ENCODE peak calls at places on chromosome 21, in seven cellular contexts. E, D, Y, I, F, C and H are unnamed samples.

GRCh38 chr21:42777757-42778344 is 101.5 kb downstream of the WDR4 start:
- DNase-seq in E (no peak), D (no peak), Y (peak), I (no peak), F (no peak), C (no peak), H (peak)

GRCh38 chr21:46416551-46416950 is 42.1 kb upstream of the DIP2A start:
- DNase-seq in E (no peak), D (no peak), Y (no peak), I (no peak), F (no peak), C (no peak), H (no peak)

GRCh38 chr21:18289876-18290275 is 45.2 kb downstream of the CHODL start:
- DNase-seq in E (no peak), D (no peak), Y (no peak), I (no peak), F (no peak), C (no peak), H (no peak)

GRCh38 chr21:29084372-29084771 is 10.9 kb upstream of the CCT8 start:
- DNase-seq in E (no peak), D (no peak), Y (no peak), I (no peak), F (no peak), C (no peak), H (no peak)

GRCh38 chr21:34670962-34671348 is 2.2 kb downstream of the CLIC6 start:
- DNase-seq in E (no peak), D (no peak), Y (no peak), I (no peak), F (no peak), C (no peak), H (peak)

GRCh38 chr21:29221259-29221744 is 77.4 kb upstream of the BACH1 start:
- DNase-seq in E (no peak), D (no peak), Y (no peak), I (no peak), F (peak), C (no peak), H (no peak)

GRCh38 chr21:36097427-36098230 is 27.8 kb downstream of the CBR1 start:
- DNase-seq in E (no peak), D (no peak), Y (no peak), I (no peak), F (peak), C (no peak), H (peak)

GRCh38 chr21:18493420-18493819 is 89.8 kb upstream of the TMPRSS15 start:
- DNase-seq in E (no peak), D (no peak), Y (no peak), I (no peak), F (peak), C (no peak), H (no peak)

GRCh38 chr21:24118738-24119470 is 1488.4 kb downstream of the MRPL39 start:
- DNase-seq in E (no peak), D (no peak), Y (no peak), I (no peak), F (peak), C (no peak), H (no peak)

GRCh38 chr21:28770867-28771661 is 221.6 kb downstream of the LTN1 start:
- DNase-seq in E (no peak), D (no peak), Y (no peak), I (peak), F (no peak), C (no peak), H (no peak)

GRCh38 chr21:46340998-46341397 is 17.0 kb downstream of the PCNT start:
- DNase-seq in E (no peak), D (no peak), Y (no peak), I (no peak), F (no peak), C (no peak), H (no peak)

GRCh38 chr21:16117851-16118592 is 388.2 kb downstream of the USP25 start:
- DNase-seq in E (no peak), D (no peak), Y (no peak), I (peak), F (peak), C (no peak), H (no peak)

GRCh38 chr21:35400233-35400939 is 351.3 kb upstream of the RUNX1 start:
- DNase-seq in E (peak), D (no peak), Y (no peak), I (no peak), F (peak), C (no peak), H (peak)

GRCh38 chr21:37615962-37616361 is 249.4 kb downstream of the DYRK1A start:
- DNase-seq in E (no peak), D (no peak), Y (no peak), I (no peak), F (no peak), C (no peak), H (no peak)

GRCh38 chr21:41740604-41741252 is 26.1 kb downstream of the RIPK4 start:
- DNase-seq in E (no peak), D (no peak), Y (no peak), I (no peak), F (no peak), C (no peak), H (no peak)

GRCh38 chr21:41767606-41768370 is 936 bp upstream of the RIPK4 start:
- DNase-seq in E (no peak), D (peak), Y (no peak), I (no peak), F (no peak), C (no peak), H (no peak)

GRCh38 chr21:37550618-37551405 is 184.2 kb downstream of the DYRK1A start:
- DNase-seq in E (no peak), D (no peak), Y (no peak), I (no peak), F (no peak), C (no peak), H (no peak)

GRCh38 chr21:37367758-37368535 is 1.4 kb downstream of the DYRK1A start:
- DNase-seq in E (peak), D (peak), Y (no peak), I (no peak), F (peak), C (peak), H (peak)

GRCh38 chr21:34992736-34993135 is 56.4 kb downstream of the RUNX1 start:
- DNase-seq in E (no peak), D (no peak), Y (no peak), I (peak), F (no peak), C (no peak), H (no peak)

GRCh38 chr21:14900611-14901010 is 164.2 kb downstream of the NRIP1 start:
- DNase-seq in E (no peak), D (no peak), Y (no peak), I (no peak), F (peak), C (no peak), H (no peak)

GRCh38 chr21:43789276-43790052 is at the start of gene RRP1:
- DNase-seq in E (peak), D (peak), Y (peak), I (peak), F (peak), C (peak), H (peak)

GRCh38 chr21:29538115-29538514 is 239.4 kb downstream of the BACH1 start:
- DNase-seq in E (no peak), D (no peak), Y (no peak), I (no peak), F (peak), C (no peak), H (no peak)

GRCh38 chr21:38950388-38951094 is 144.8 kb downstream of the ETS2 start:
- DNase-seq in E (no peak), D (no peak), Y (no peak), I (peak), F (peak), C (no peak), H (no peak)

GRCh38 chr21:30990514-30991304 is 47.6 kb downstream of the KRTAP19-8 start:
- DNase-seq in E (no peak), D (no peak), Y (no peak), I (no peak), F (no peak), C (no peak), H (no peak)

GRCh38 chr21:42681296-42682206 is 28.1 kb downstream of the PDE9A start:
- DNase-seq in E (no peak), D (no peak), Y (no peak), I (no peak), F (no peak), C (no peak), H (no peak)

GRCh38 chr21:26918318-26919065 is 48.4 kb downstream of the ADAMTS5 start:
- DNase-seq in E (no peak), D (no peak), Y (no peak), I (peak), F (peak), C (no peak), H (no peak)

GRCh38 chr21:34889287-34889536 is 159.9 kb downstream of the RUNX1 start:
- DNase-seq in E (peak), D (peak), Y (no peak), I (no peak), F (peak), C (peak), H (no peak)

GRCh38 chr21:31279986-31280385 is 64.1 kb downstream of the TIAM1 start:
- DNase-seq in E (no peak), D (no peak), Y (no peak), I (no peak), F (no peak), C (no peak), H (no peak)

GRCh38 chr21:45140346-45140940 is 66.1 kb downstream of the ADARB1 start:
- DNase-seq in E (peak), D (peak), Y (peak), I (peak), F (peak), C (peak), H (peak)

GRCh38 chr21:41681336-41681801 is 85.5 kb downstream of the RIPK4 start:
- DNase-seq in E (no peak), D (no peak), Y (no peak), I (no peak), F (no peak), C (peak), H (no peak)

GRCh38 chr21:27450216-27450615 is 483.3 kb upstream of the ADAMTS5 start:
- DNase-seq in E (no peak), D (no peak), Y (no peak), I (no peak), F (no peak), C (no peak), H (no peak)

GRCh38 chr21:46667191-46667734 is 31.8 kb downstream of the PRMT2 start:
- DNase-seq in E (peak), D (peak), Y (no peak), I (no peak), F (peak), C (no peak), H (peak)

GRCh38 chr21:35436899-35437298 is 387.8 kb upstream of the RUNX1 start:
- DNase-seq in E (no peak), D (no peak), Y (no peak), I (no peak), F (no peak), C (no peak), H (no peak)

GRCh38 chr21:19523066-19523465 is 1119.5 kb upstream of the TMPRSS15 start:
- DNase-seq in E (no peak), D (no peak), Y (no peak), I (no peak), F (no peak), C (no peak), H (no peak)

GRCh38 chr21:45971487-45972352 is 9.8 kb upstream of the COL6A1 start:
- DNase-seq in E (no peak), D (peak), Y (no peak), I (no peak), F (no peak), C (peak), H (no peak)

GRCh38 chr21:17613242-17613676 is 558 bp upstream of the BTG3 start:
- DNase-seq in E (no peak), D (no peak), Y (no peak), I (no peak), F (no peak), C (peak), H (peak)

GRCh38 chr21:35077975-35078374 is 28.9 kb upstream of the RUNX1 start:
- DNase-seq in E (no peak), D (no peak), Y (no peak), I (no peak), F (no peak), C (no peak), H (no peak)

GRCh38 chr21:37787456-37787855 is 128.8 kb downstream of the KCNJ6 start:
- DNase-seq in E (no peak), D (no peak), Y (no peak), I (peak), F (peak), C (no peak), H (no peak)

GRCh38 chr21:30248844-30249243 is 32.9 kb upstream of the CLDN8 start:
- DNase-seq in E (no peak), D (no peak), Y (no peak), I (no peak), F (no peak), C (no peak), H (no peak)

GRCh38 chr21:33270986-33271385 is 4.8 kb downstream of the IL10RB start:
- DNase-seq in E (no peak), D (no peak), Y (no peak), I (no peak), F (no peak), C (no peak), H (no peak)

GRCh38 chr21:33266784-33267135 is 593 bp downstream of the IL10RB start:
- DNase-seq in E (no peak), D (no peak), Y (no peak), I (no peak), F (no peak), C (peak), H (peak)

GRCh38 chr21:33268392-33268735 is 2.2 kb downstream of the IL10RB start:
- DNase-seq in E (no peak), D (no peak), Y (no peak), I (no peak), F (no peak), C (no peak), H (no peak)

GRCh38 chr21:33267250-33267649 is 1.1 kb downstream of the IL10RB start:
- DNase-seq in E (no peak), D (no peak), Y (no peak), I (no peak), F (no peak), C (no peak), H (no peak)

DNA sequence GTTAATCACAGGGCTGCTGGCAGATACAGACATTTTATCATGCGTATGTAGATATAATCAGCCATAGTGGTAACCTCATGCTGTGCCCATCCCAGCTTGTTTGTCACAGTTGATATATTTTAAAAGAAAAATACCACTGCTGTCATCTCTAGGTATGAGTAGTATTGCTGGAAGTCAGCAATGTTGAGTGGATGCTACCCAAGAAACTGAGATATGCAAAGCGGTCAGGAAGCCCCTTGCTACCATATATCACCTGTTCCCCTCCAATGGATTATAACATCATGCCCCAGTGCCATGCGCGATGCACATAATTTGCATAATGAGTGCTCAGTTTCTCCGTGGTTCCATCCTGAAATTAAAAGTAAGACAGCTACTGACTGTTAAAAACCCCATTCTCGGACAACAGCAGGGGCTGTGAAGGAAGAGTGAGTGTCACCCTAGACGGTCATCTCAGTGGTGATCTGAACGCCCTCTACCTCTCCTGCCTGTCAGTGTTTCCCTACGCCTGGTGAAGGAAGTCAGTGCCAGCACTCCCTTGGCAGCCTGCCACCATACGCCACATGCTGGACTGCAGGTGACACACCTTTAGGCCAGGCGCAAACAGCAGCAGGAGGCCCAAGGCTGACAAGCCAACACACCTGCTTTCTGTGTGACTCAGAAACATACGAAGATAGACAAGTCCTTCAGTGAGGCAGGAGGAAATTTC is 2.7 kb downstream of the IL10RB start:
- DNase-seq in E (no peak), D (no peak), Y (no peak), I (no peak), F (no peak), C (peak), H (peak)
- TF ChIP-seq CTCF in E (no peak), D (no peak), Y (no peak), I (no peak), F (no peak), C (no peak), H (peak)

GRCh38 chr21:25790122-25790951 is 55.6 kb downstream of the GABPA start:
- DNase-seq in E (peak), D (no peak), Y (no peak), I (peak), F (peak), C (no peak), H (peak)

GRCh38 chr21:25788677-25789076 is 53.9 kb downstream of the GABPA start:
- DNase-seq in E (peak), D (no peak), Y (no peak), I (no peak), F (no peak), C (no peak), H (no peak)

GRCh38 chr21:25791321-25791720 is 56.5 kb downstream of the GABPA start:
- DNase-seq in E (no peak), D (no peak), Y (no peak), I (no peak), F (no peak), C (no peak), H (no peak)
- TF ChIP-seq CTCF in E (no peak), D (no peak), Y (no peak), I (no peak), F (no peak), C (no peak), H (no peak)

GRCh38 chr21:23016617-23017016 is 2018.4 kb downstream of the NCAM2 start:
- DNase-seq in E (peak), D (peak), Y (no peak), I (no peak), F (no peak), C (no peak), H (no peak)
- TF ChIP-seq CTCF in E (no peak), D (peak), Y (peak), I (no peak), F (no peak), C (no peak), H (no peak)

DNA sequence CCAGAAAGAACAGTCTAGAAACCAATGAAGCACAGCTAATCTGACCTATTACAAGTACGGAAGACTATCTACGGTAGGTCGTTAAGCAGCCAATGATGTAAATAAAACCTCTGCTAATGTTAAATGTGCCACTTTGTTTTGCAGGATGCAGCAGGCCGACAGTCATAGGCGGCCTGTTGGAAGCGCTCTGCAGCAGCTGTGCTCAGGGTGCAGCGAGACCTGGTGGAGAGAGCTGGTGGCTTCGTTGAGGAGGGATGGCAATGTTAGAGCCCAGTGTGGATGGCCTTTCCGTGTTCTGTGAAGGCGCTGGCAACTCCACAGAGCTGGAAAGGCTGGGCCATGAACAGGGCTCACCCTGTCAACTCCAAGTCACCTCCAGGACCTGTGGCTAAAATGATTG is 87.3 kb downstream of the PCP4 start:
- DNase-seq in E (no peak), D (no peak), Y (no peak), I (no peak), F (no peak), C (no peak), H (no peak)
- TF ChIP-seq CTCF in E (no peak), D (no peak), Y (no peak), I (no peak), F (no peak), C (no peak), H (no peak)